ENCODE peak calls at places on chromosomes 12 and 14, in eight cellular contexts. One of them, this sample, is unnamed.

GRCh38 chr12:105977256-105978051 is 161.3 kb downstream of the NUAK1 start:
- DNase-seq in heart left ventricle: no peak
- DNase-seq in A549: no peak
- DNase-seq in IMR-90: peak
- DNase-seq in sigmoid colon: no peak
- DNase-seq in transverse colon: no peak
- DNase-seq in prostate gland: no peak
- DNase-seq in ovary: no peak
- DNase-seq in this sample: no peak

GRCh38 chr12:45381351-45381750 is 165.5 kb downstream of the ANO6 start:
- DNase-seq in heart left ventricle: no peak
- DNase-seq in A549: no peak
- DNase-seq in IMR-90: peak
- DNase-seq in sigmoid colon: no peak
- DNase-seq in transverse colon: no peak
- DNase-seq in prostate gland: no peak
- DNase-seq in ovary: no peak
- DNase-seq in this sample: no peak

GRCh38 chr14:51806624-51807023 is 53.8 kb upstream of the GNG2 start:
- DNase-seq in heart left ventricle: no peak
- DNase-seq in A549: no peak
- DNase-seq in IMR-90: no peak
- DNase-seq in sigmoid colon: no peak
- DNase-seq in transverse colon: no peak
- DNase-seq in prostate gland: no peak
- DNase-seq in ovary: no peak
- DNase-seq in this sample: no peak

GRCh38 chr14:102506599-102506871 is 3.0 kb downstream of the ANKRD9 start:
- DNase-seq in heart left ventricle: no peak
- DNase-seq in A549: no peak
- DNase-seq in IMR-90: no peak
- DNase-seq in sigmoid colon: no peak
- DNase-seq in transverse colon: no peak
- DNase-seq in prostate gland: no peak
- DNase-seq in ovary: no peak
- DNase-seq in this sample: no peak

GRCh38 chr12:91058821-91059220 is 997 bp upstream of the KERA start:
- DNase-seq in heart left ventricle: no peak
- DNase-seq in A549: no peak
- DNase-seq in IMR-90: no peak
- DNase-seq in sigmoid colon: no peak
- DNase-seq in transverse colon: no peak
- DNase-seq in prostate gland: no peak
- DNase-seq in ovary: no peak
- DNase-seq in this sample: no peak

GRCh38 chr12:2794261-2794735 is 472 bp upstream of the FKBP4 start:
- DNase-seq in heart left ventricle: no peak
- DNase-seq in A549: no peak
- DNase-seq in IMR-90: no peak
- DNase-seq in sigmoid colon: no peak
- DNase-seq in transverse colon: peak
- DNase-seq in prostate gland: peak
- DNase-seq in ovary: no peak
- DNase-seq in this sample: peak

GRCh38 chr12:53224268-53224896 is 7.6 kb downstream of the RARG start:
- DNase-seq in heart left ventricle: no peak
- DNase-seq in A549: peak
- DNase-seq in IMR-90: no peak
- DNase-seq in sigmoid colon: no peak
- DNase-seq in transverse colon: no peak
- DNase-seq in prostate gland: peak
- DNase-seq in ovary: no peak
- DNase-seq in this sample: no peak

GRCh38 chr14:50797250-50798047 is 33.5 kb downstream of the NIN start:
- DNase-seq in heart left ventricle: no peak
- DNase-seq in A549: no peak
- DNase-seq in IMR-90: peak
- DNase-seq in sigmoid colon: no peak
- DNase-seq in transverse colon: no peak
- DNase-seq in prostate gland: no peak
- DNase-seq in ovary: no peak
- DNase-seq in this sample: no peak

GRCh38 chr12:38905480-38906351 is at the start of gene CPNE8:
- DNase-seq in heart left ventricle: peak
- DNase-seq in A549: peak
- DNase-seq in IMR-90: no peak
- DNase-seq in sigmoid colon: peak
- DNase-seq in transverse colon: peak
- DNase-seq in prostate gland: peak
- DNase-seq in ovary: peak
- DNase-seq in this sample: peak

GRCh38 chr12:6950944-6951540 is at the start of gene PTPN6:
- DNase-seq in heart left ventricle: peak
- DNase-seq in A549: no peak
- DNase-seq in IMR-90: no peak
- DNase-seq in sigmoid colon: peak
- DNase-seq in transverse colon: peak
- DNase-seq in prostate gland: no peak
- DNase-seq in ovary: peak
- DNase-seq in this sample: peak

GRCh38 chr12:4215862-4216541 is 57.6 kb upstream of the CCND2 start:
- DNase-seq in heart left ventricle: no peak
- DNase-seq in A549: no peak
- DNase-seq in IMR-90: no peak
- DNase-seq in sigmoid colon: no peak
- DNase-seq in transverse colon: no peak
- DNase-seq in prostate gland: no peak
- DNase-seq in ovary: no peak
- DNase-seq in this sample: no peak
- TF ChIP-seq POLR2A in heart left ventricle: no peak
- TF ChIP-seq POLR2A in A549: no peak
- TF ChIP-seq POLR2A in IMR-90: no peak
- TF ChIP-seq POLR2A in sigmoid colon: no peak
- TF ChIP-seq POLR2A in transverse colon: no peak
- TF ChIP-seq POLR2A in prostate gland: no peak
- TF ChIP-seq POLR2A in ovary: no peak
- TF ChIP-seq POLR2A in this sample: no peak

GRCh38 chr12:49296836-49297694 is 2.1 kb downstream of the PRPH start:
- DNase-seq in heart left ventricle: no peak
- DNase-seq in A549: peak
- DNase-seq in IMR-90: no peak
- DNase-seq in sigmoid colon: peak
- DNase-seq in transverse colon: peak
- DNase-seq in prostate gland: no peak
- DNase-seq in ovary: no peak
- DNase-seq in this sample: peak
- H3K4me3 ChIP-seq in heart left ventricle: peak
- H3K4me3 ChIP-seq in A549: peak
- H3K4me3 ChIP-seq in IMR-90: no peak
- H3K4me3 ChIP-seq in sigmoid colon: no peak
- H3K4me3 ChIP-seq in transverse colon: peak
- H3K4me3 ChIP-seq in prostate gland: no peak
- H3K4me3 ChIP-seq in ovary: no peak
- H3K4me3 ChIP-seq in this sample: peak

GRCh38 chr14:88384653-88385205 is 728 bp upstream of the SPATA7 start:
- DNase-seq in heart left ventricle: no peak
- DNase-seq in A549: no peak
- DNase-seq in IMR-90: no peak
- DNase-seq in sigmoid colon: no peak
- DNase-seq in transverse colon: no peak
- DNase-seq in prostate gland: no peak
- DNase-seq in ovary: no peak
- DNase-seq in this sample: no peak

GRCh38 chr14:88388741-88389282 is 3.4 kb downstream of the SPATA7 start:
- DNase-seq in heart left ventricle: no peak
- DNase-seq in A549: peak
- DNase-seq in IMR-90: no peak
- DNase-seq in sigmoid colon: no peak
- DNase-seq in transverse colon: no peak
- DNase-seq in prostate gland: no peak
- DNase-seq in ovary: no peak
- DNase-seq in this sample: no peak

GRCh38 chr14:88386395-88386794 is 938 bp downstream of the SPATA7 start:
- DNase-seq in heart left ventricle: no peak
- DNase-seq in A549: no peak
- DNase-seq in IMR-90: no peak
- DNase-seq in sigmoid colon: no peak
- DNase-seq in transverse colon: no peak
- DNase-seq in prostate gland: no peak
- DNase-seq in ovary: no peak
- DNase-seq in this sample: no peak

GRCh38 chr14:88380405-88380804 is 5.1 kb upstream of the SPATA7 start:
- DNase-seq in heart left ventricle: no peak
- DNase-seq in A549: peak
- DNase-seq in IMR-90: peak
- DNase-seq in sigmoid colon: no peak
- DNase-seq in transverse colon: no peak
- DNase-seq in prostate gland: no peak
- DNase-seq in ovary: no peak
- DNase-seq in this sample: no peak

GRCh38 chr14:88385212-88386101 is at the start of gene SPATA7:
- DNase-seq in heart left ventricle: peak
- DNase-seq in A549: peak
- DNase-seq in IMR-90: peak
- DNase-seq in sigmoid colon: peak
- DNase-seq in transverse colon: peak
- DNase-seq in prostate gland: peak
- DNase-seq in ovary: peak
- DNase-seq in this sample: peak
- TF ChIP-seq POLR2A in heart left ventricle: peak
- TF ChIP-seq POLR2A in A549: peak
- TF ChIP-seq POLR2A in IMR-90: peak
- TF ChIP-seq POLR2A in sigmoid colon: peak
- TF ChIP-seq POLR2A in transverse colon: peak
- TF ChIP-seq POLR2A in prostate gland: peak
- TF ChIP-seq POLR2A in ovary: peak
- TF ChIP-seq POLR2A in this sample: peak

DNA sequence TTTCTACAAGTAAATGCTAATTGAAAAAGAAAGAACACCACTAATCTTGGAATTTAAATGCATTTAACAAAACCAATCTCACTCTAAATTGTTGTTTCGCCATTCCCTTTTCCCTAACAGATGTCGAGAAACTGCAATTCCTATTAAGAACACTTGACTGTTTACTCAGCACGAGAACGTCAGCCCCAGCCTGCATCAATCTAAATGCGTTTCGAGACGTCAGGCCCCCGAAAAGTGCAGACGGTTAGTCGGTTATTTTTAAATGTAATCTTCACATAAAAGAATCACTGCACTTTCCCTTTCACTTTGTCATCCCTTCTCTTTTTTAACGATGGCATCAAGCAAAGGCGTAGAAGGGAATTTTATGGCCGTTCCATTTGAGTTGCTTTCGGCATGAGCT is 837.6 kb downstream of the VRK1 start:
- DNase-seq in heart left ventricle: no peak
- DNase-seq in A549: peak
- DNase-seq in IMR-90: no peak
- DNase-seq in sigmoid colon: no peak
- DNase-seq in transverse colon: no peak
- DNase-seq in prostate gland: no peak
- DNase-seq in ovary: no peak
- DNase-seq in this sample: no peak
- H3K4me3 ChIP-seq in heart left ventricle: no peak
- H3K4me3 ChIP-seq in A549: peak
- H3K4me3 ChIP-seq in IMR-90: no peak
- H3K4me3 ChIP-seq in sigmoid colon: peak
- H3K4me3 ChIP-seq in transverse colon: peak
- H3K4me3 ChIP-seq in prostate gland: no peak
- H3K4me3 ChIP-seq in ovary: no peak
- H3K4me3 ChIP-seq in this sample: no peak

GRCh38 chr12:12560587-12561304 is 1.9 kb downstream of the DUSP16 start:
- DNase-seq in heart left ventricle: no peak
- DNase-seq in A549: peak
- DNase-seq in IMR-90: peak
- DNase-seq in sigmoid colon: peak
- DNase-seq in transverse colon: peak
- DNase-seq in prostate gland: peak
- DNase-seq in ovary: no peak
- DNase-seq in this sample: no peak

GRCh38 chr12:12562585-12563245 is at the start of gene DUSP16:
- DNase-seq in heart left ventricle: peak
- DNase-seq in A549: peak
- DNase-seq in IMR-90: peak
- DNase-seq in sigmoid colon: peak
- DNase-seq in transverse colon: peak
- DNase-seq in prostate gland: peak
- DNase-seq in ovary: peak
- DNase-seq in this sample: peak

GRCh38 chr12:12559699-12560296 is 2.9 kb downstream of the DUSP16 start:
- DNase-seq in heart left ventricle: no peak
- DNase-seq in A549: no peak
- DNase-seq in IMR-90: no peak
- DNase-seq in sigmoid colon: no peak
- DNase-seq in transverse colon: no peak
- DNase-seq in prostate gland: no peak
- DNase-seq in ovary: no peak
- DNase-seq in this sample: no peak

GRCh38 chr12:12562016-12562483 is 613 bp downstream of the DUSP16 start:
- DNase-seq in heart left ventricle: no peak
- DNase-seq in A549: peak
- DNase-seq in IMR-90: peak
- DNase-seq in sigmoid colon: peak
- DNase-seq in transverse colon: peak
- DNase-seq in prostate gland: no peak
- DNase-seq in ovary: no peak
- DNase-seq in this sample: no peak

DNA sequence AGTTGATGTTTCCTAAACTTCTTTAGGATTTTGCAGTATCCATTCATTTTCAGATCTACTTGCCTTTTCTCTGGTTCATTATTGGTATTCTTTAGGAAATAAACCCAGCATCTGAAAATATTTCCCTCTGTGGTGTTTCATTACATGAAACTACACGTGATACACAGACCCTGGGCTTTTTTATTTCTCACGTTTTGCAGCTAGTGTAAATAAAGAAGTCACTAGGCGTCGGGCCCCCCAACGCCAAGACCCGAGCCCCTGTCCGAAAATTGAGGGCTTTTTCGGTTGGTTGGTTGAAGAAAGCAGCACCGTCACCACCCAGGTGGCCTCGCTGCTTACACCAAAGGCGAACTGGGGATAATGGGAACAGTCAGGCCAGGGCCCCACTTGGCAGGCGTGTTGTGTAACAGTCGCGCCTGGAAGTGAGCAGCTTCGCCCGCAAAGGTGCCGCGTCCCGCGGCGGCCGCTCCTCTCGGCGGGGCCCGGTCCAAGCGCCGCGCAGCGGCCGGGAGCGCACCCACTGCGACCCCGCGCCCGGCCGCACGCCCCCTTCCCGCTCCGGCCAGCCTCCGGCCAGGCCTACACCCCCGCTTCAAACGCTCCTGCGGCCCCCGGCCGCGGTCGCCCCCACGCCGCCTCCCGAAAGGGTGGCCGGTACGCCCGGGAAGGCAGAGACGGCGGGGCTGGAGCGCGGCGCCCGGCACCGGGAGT is 1.2 kb downstream of the DUSP16 start:
- DNase-seq in heart left ventricle: peak
- DNase-seq in A549: peak
- DNase-seq in IMR-90: peak
- DNase-seq in sigmoid colon: peak
- DNase-seq in transverse colon: peak
- DNase-seq in prostate gland: peak
- DNase-seq in ovary: peak
- DNase-seq in this sample: peak
- TF ChIP-seq POLR2A in heart left ventricle: peak
- TF ChIP-seq POLR2A in A549: peak
- TF ChIP-seq POLR2A in IMR-90: peak
- TF ChIP-seq POLR2A in sigmoid colon: no peak
- TF ChIP-seq POLR2A in transverse colon: peak
- TF ChIP-seq POLR2A in prostate gland: no peak
- TF ChIP-seq POLR2A in ovary: no peak
- TF ChIP-seq POLR2A in this sample: peak

GRCh38 chr12:132187646-132188450 is 43.6 kb downstream of the NOC4L start:
- DNase-seq in heart left ventricle: no peak
- DNase-seq in A549: no peak
- DNase-seq in IMR-90: no peak
- DNase-seq in sigmoid colon: no peak
- DNase-seq in transverse colon: no peak
- DNase-seq in prostate gland: no peak
- DNase-seq in ovary: no peak
- DNase-seq in this sample: no peak
- H3K4me3 ChIP-seq in heart left ventricle: no peak
- H3K4me3 ChIP-seq in A549: no peak
- H3K4me3 ChIP-seq in IMR-90: no peak
- H3K4me3 ChIP-seq in sigmoid colon: no peak
- H3K4me3 ChIP-seq in transverse colon: no peak
- H3K4me3 ChIP-seq in prostate gland: no peak
- H3K4me3 ChIP-seq in ovary: no peak
- H3K4me3 ChIP-seq in this sample: no peak